ENCODE peak calls at places on chromosomes 2 and 18, in eight cellular contexts. A, O, L, H, X, T, F and B are unnamed samples.

GRCh38 chr2:18546586-18546985 is 13.9 kb downstream of the RDH14 start:
- DNase-seq in O (no peak), L (no peak), H (no peak), F (no peak), T (no peak), X (no peak), A (no peak), B (no peak)

GRCh38 chr18:26215247-26215970 is 10.8 kb upstream of the TAF4B start:
- DNase-seq in L (no peak), T (no peak), F (no peak), O (no peak), H (no peak), X (no peak), A (no peak), B (no peak)

GRCh38 chr18:3177902-3178687 is 41.7 kb downstream of the MYOM1 start:
- DNase-seq in H (no peak), T (peak; percentile 98), A (peak; percentile 69), L (peak; percentile 43), X (no peak), O (no peak), F (no peak), B (no peak)

GRCh38 chr2:128714285-128714684 is 395.6 kb upstream of the HS6ST1 start:
- DNase-seq in T (peak; percentile 93), O (no peak), H (no peak), X (no peak), F (no peak), L (no peak), A (peak; percentile 11), B (no peak)

GRCh38 chr2:27727257-27727656 is 44.3 kb upstream of the MRPL33 start:
- DNase-seq in L (no peak), T (peak; percentile 41), A (peak; percentile 78), X (no peak), O (no peak), F (no peak), H (no peak), B (no peak)

GRCh38 chr2:141959941-141960340 is 170.9 kb downstream of the LRP1B start:
- DNase-seq in X (no peak), T (no peak), F (no peak), H (no peak), O (no peak), A (no peak), L (no peak), B (no peak)

GRCh38 chr18:45106331-45106774 is 425.7 kb downstream of the SETBP1 start:
- DNase-seq in O (no peak), A (no peak), T (peak; percentile 91), L (no peak), F (no peak), H (no peak), X (no peak), B (no peak)

GRCh38 chr2:173195100-173195499 is 119.5 kb downstream of the MAP3K20 start:
- DNase-seq in T (no peak), A (no peak), O (peak; percentile 83), L (no peak), F (no peak), H (no peak), X (no peak), B (no peak)

GRCh38 chr18:31657823-31658669 is 26.3 kb downstream of the B4GALT6 start:
- DNase-seq in X (no peak), H (no peak), F (peak; percentile 9), O (no peak), L (no peak), A (no peak), T (peak; percentile 76), B (no peak)

GRCh38 chr2:64860321-64860751 is 128.9 kb upstream of the SLC1A4 start:
- DNase-seq in H (no peak), A (no peak), T (peak; percentile 70), F (no peak), O (no peak), L (no peak), X (no peak), B (no peak)

GRCh38 chr2:20439193-20439475 is 7.7 kb upstream of the RHOB start:
- DNase-seq in T (no peak), F (no peak), L (no peak), A (peak; percentile 39), O (no peak), X (no peak), H (no peak), B (no peak)

GRCh38 chr2:172639823-172640222 is 83.9 kb downstream of the PDK1 start:
- DNase-seq in A (no peak), T (peak; percentile 47), H (no peak), L (no peak), O (no peak), X (peak; percentile 71), F (no peak), B (peak; percentile 61)

GRCh38 chr2:150267651-150268415 is 219.6 kb downstream of the RND3 start:
- DNase-seq in O (peak; percentile 4), X (no peak), T (no peak), L (no peak), F (no peak), A (no peak), H (no peak), B (no peak)

GRCh38 chr2:3622967-3623366 is 28.1 kb downstream of the COLEC11 start:
- DNase-seq in T (no peak), A (no peak), F (no peak), X (no peak), H (no peak), O (no peak), L (no peak), B (no peak)

GRCh38 chr18:75198046-75198445 is 10.9 kb downstream of the PTGR3 start:
- DNase-seq in H (no peak), F (no peak), O (no peak), T (no peak), A (no peak), L (no peak), X (no peak), B (no peak)

GRCh38 chr2:241762321-241762932 is 14.2 kb upstream of the GAL3ST2 start:
- DNase-seq in H (no peak), F (no peak), X (no peak), O (peak; percentile 38), T (no peak), A (no peak), L (no peak), B (no peak)

GRCh38 chr2:226578879-226579278 is 220.7 kb downstream of the IRS1 start:
- DNase-seq in T (peak; percentile 66), F (no peak), L (no peak), X (no peak), H (no peak), A (no peak), O (no peak), B (no peak)

GRCh38 chr18:36503477-36503876 is 206.0 kb downstream of the FHOD3 start:
- DNase-seq in L (no peak), X (no peak), T (no peak), F (no peak), O (no peak), H (no peak), A (no peak), B (no peak)

GRCh38 chr2:79666430-79666829 is 153.6 kb downstream of the CTNNA2 start:
- DNase-seq in O (no peak), L (no peak), A (no peak), X (no peak), T (no peak), F (no peak), H (no peak), B (no peak)

DNA sequence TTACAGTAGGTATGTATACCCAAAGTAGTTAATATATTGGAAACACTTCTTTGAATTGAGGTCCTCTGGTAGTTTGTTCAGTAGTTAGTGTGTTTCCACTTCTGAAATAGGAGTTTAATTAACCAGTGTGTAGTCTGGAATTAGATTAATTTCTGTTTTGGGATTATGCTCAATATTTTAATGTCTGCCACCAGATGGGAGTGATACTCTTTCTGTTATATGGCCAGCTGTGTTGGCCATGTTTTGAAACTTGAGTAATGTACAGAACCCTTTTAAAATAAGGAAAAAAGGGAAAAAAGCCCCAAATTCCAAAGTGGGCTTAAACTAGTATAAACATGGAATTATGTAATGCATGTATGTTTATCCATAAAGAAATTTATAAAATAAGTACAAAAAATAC is 147.7 kb downstream of the CTNNA2 start:
- DNase-seq in H (no peak), X (peak; percentile 8), L (no peak), O (no peak), T (no peak), F (no peak), A (no peak), B (no peak)
- TF ChIP-seq CTCF in H (no peak), X (peak; percentile 9), L (no peak), O (no peak), T (no peak), F (no peak), A (no peak), B (no peak)

GRCh38 chr2:137659616-137660015 is 304.7 kb upstream of the HNMT start:
- DNase-seq in T (peak; percentile 5), X (no peak), O (no peak), H (no peak), A (no peak), L (no peak), F (peak; percentile 17), B (peak; percentile 1)
- TF ChIP-seq CTCF in T (no peak), X (no peak), O (peak; percentile 20), H (no peak), A (no peak), L (no peak), F (peak; percentile 32), B (peak; percentile 32)

GRCh38 chr2:109185801-109186570 is 57.0 kb downstream of the SH3RF3 start:
- DNase-seq in X (no peak), A (peak; percentile 87), F (no peak), H (no peak), L (peak; percentile 81), O (no peak), T (no peak), B (peak; percentile 56)
- TF ChIP-seq CTCF in X (no peak), A (peak; percentile 25), F (no peak), H (no peak), L (no peak), O (no peak), T (no peak), B (no peak)

GRCh38 chr18:8895987-8896619 is 190.7 kb downstream of the MTCL1 start:
- DNase-seq in A (no peak), H (no peak), T (no peak), F (no peak), O (no peak), X (peak; percentile 60), L (no peak), B (peak; percentile 78)

GRCh38 chr18:8895341-8895740 is 190.0 kb downstream of the MTCL1 start:
- DNase-seq in O (no peak), X (no peak), H (no peak), F (no peak), L (no peak), T (no peak), A (no peak), B (no peak)

GRCh38 chr18:8900552-8900951 is 195.2 kb downstream of the MTCL1 start:
- DNase-seq in A (no peak), L (no peak), T (no peak), F (no peak), H (no peak), O (no peak), X (no peak), B (no peak)

GRCh38 chr18:8901019-8901418 is 195.7 kb downstream of the MTCL1 start:
- DNase-seq in O (no peak), X (no peak), T (no peak), H (no peak), F (no peak), L (no peak), A (no peak), B (no peak)

DNA sequence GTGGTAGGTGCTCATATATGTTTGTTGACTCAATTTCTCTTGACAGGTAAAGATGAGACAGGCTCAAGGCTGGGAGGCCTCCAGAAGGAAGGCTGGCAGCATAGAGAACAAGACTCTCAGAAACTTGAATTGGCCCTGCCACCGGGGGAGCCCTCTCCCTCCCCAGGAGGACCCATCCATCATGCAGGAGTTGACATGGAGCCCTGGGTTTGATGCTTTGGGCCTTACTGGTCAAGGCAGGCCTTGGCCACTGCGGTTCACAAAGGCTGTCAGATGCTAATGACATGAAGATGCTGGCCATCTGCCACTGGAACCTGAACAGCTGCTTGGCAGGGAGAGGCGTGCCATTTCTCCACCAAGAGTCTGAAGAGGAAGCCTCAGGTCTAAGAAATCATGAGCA is 193.6 kb downstream of the MTCL1 start:
- DNase-seq in A (no peak), X (no peak), F (peak; percentile 7), L (no peak), O (no peak), H (no peak), T (no peak), B (no peak)
- TF ChIP-seq CTCF in A (no peak), X (no peak), F (no peak), L (no peak), O (no peak), H (no peak), T (no peak), B (no peak)